ENCODE peak calls at places on chromosomes 1 and 21, in five cellular contexts. One of them, this sample, is unnamed.

GRCh38 chr1:239593527-239593926 is 207.2 kb downstream of the CHRM3 start:
- DNase-seq in heart left ventricle: no peak
- DNase-seq in sigmoid colon: no peak
- DNase-seq in ovary: no peak
- DNase-seq in breast epithelium: no peak
- DNase-seq in this sample: peak

GRCh38 chr1:155981266-155982088 is 3.1 kb upstream of the ARHGEF2 start:
- DNase-seq in heart left ventricle: no peak
- DNase-seq in breast epithelium: no peak
- DNase-seq in ovary: no peak
- DNase-seq in sigmoid colon: peak
- DNase-seq in this sample: peak

GRCh38 chr1:25608488-25609178 is 8.0 kb upstream of the MAN1C1 start:
- DNase-seq in breast epithelium: peak
- DNase-seq in sigmoid colon: peak
- DNase-seq in ovary: peak
- DNase-seq in heart left ventricle: peak
- DNase-seq in this sample: peak

GRCh38 chr1:241847796-241848668 is at the start of gene EXO1:
- DNase-seq in sigmoid colon: peak
- DNase-seq in heart left ventricle: peak
- DNase-seq in breast epithelium: peak
- DNase-seq in ovary: peak
- DNase-seq in this sample: peak

GRCh38 chr1:158112994-158113758 is 67.5 kb upstream of the CD1D start:
- DNase-seq in breast epithelium: no peak
- DNase-seq in heart left ventricle: no peak
- DNase-seq in sigmoid colon: no peak
- DNase-seq in ovary: no peak
- DNase-seq in this sample: peak

GRCh38 chr1:161073474-161074121 is 3.9 kb upstream of the ARHGAP30 start:
- DNase-seq in heart left ventricle: no peak
- DNase-seq in sigmoid colon: no peak
- DNase-seq in breast epithelium: no peak
- DNase-seq in ovary: no peak
- DNase-seq in this sample: peak

GRCh38 chr21:44749759-44750674 is 38.6 kb upstream of the TSPEAR start:
- DNase-seq in breast epithelium: no peak
- DNase-seq in heart left ventricle: no peak
- DNase-seq in ovary: no peak
- DNase-seq in sigmoid colon: no peak
- DNase-seq in this sample: no peak

GRCh38 chr1:59985901-59986735 is 59.5 kb upstream of the CYP2J2 start:
- DNase-seq in breast epithelium: no peak
- DNase-seq in heart left ventricle: no peak
- DNase-seq in sigmoid colon: no peak
- DNase-seq in ovary: no peak
- DNase-seq in this sample: no peak

GRCh38 chr1:93051961-93052360 is 27.1 kb upstream of the MTF2 start:
- DNase-seq in ovary: no peak
- DNase-seq in breast epithelium: no peak
- DNase-seq in heart left ventricle: no peak
- DNase-seq in sigmoid colon: no peak
- DNase-seq in this sample: no peak

GRCh38 chr1:165884690-165885304 is 57.4 kb downstream of the UCK2 start:
- DNase-seq in heart left ventricle: no peak
- DNase-seq in ovary: no peak
- DNase-seq in breast epithelium: no peak
- DNase-seq in sigmoid colon: no peak
- DNase-seq in this sample: no peak

GRCh38 chr1:40020447-40021085 is 20.0 kb upstream of the CAP1 start:
- DNase-seq in breast epithelium: no peak
- DNase-seq in sigmoid colon: no peak
- DNase-seq in ovary: no peak
- DNase-seq in heart left ventricle: no peak
- DNase-seq in this sample: no peak

GRCh38 chr1:219174672-219175564 is 1.2 kb downstream of the LYPLAL1 start:
- DNase-seq in ovary: peak
- DNase-seq in breast epithelium: peak
- DNase-seq in sigmoid colon: no peak
- DNase-seq in heart left ventricle: no peak
- DNase-seq in this sample: peak

GRCh38 chr1:49060766-49061165 is 284.1 kb upstream of the BEND5 start:
- DNase-seq in breast epithelium: no peak
- DNase-seq in ovary: no peak
- DNase-seq in sigmoid colon: no peak
- DNase-seq in heart left ventricle: no peak
- DNase-seq in this sample: no peak

GRCh38 chr1:86352096-86352495 is 44.0 kb downstream of the ODF2L start:
- DNase-seq in ovary: no peak
- DNase-seq in breast epithelium: no peak
- DNase-seq in sigmoid colon: no peak
- DNase-seq in heart left ventricle: no peak
- DNase-seq in this sample: no peak

GRCh38 chr1:234515821-234516241 is 36.9 kb upstream of the TARBP1 start:
- DNase-seq in sigmoid colon: no peak
- DNase-seq in heart left ventricle: no peak
- DNase-seq in ovary: no peak
- DNase-seq in breast epithelium: no peak
- DNase-seq in this sample: no peak

GRCh38 chr1:98203461-98203860 is 282.6 kb upstream of the DPYD start:
- DNase-seq in ovary: no peak
- DNase-seq in breast epithelium: no peak
- DNase-seq in heart left ventricle: no peak
- DNase-seq in sigmoid colon: no peak
- DNase-seq in this sample: no peak

DNA sequence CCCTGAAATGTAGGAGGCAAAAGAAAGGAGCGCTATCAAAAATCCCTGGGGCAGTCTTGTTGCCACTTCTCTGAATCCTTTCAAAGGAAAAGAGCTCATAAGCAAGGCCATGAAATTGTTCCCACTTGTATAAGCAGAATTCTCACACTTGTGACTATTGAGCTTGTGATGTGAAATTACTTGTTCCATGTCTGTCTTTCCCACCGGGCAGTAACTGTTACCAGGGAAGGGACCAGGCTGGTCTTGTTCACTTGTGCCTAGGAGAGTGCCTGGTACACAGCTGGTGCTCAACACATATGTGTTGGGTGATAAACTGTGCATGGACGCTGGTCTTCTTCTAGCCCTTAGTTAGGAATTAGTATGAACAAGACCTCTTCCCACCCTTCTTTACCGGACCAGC is 150.6 kb downstream of the CDC7 start:
- DNase-seq in sigmoid colon: no peak
- DNase-seq in heart left ventricle: no peak
- DNase-seq in ovary: no peak
- DNase-seq in breast epithelium: no peak
- DNase-seq in this sample: no peak
- H3K27ac ChIP-seq in sigmoid colon: peak
- H3K27ac ChIP-seq in heart left ventricle: peak
- H3K27ac ChIP-seq in ovary: peak
- H3K27ac ChIP-seq in breast epithelium: peak
- H3K27ac ChIP-seq in this sample: peak

GRCh38 chr1:151606867-151607266 is 5.0 kb upstream of the SNX27 start:
- DNase-seq in sigmoid colon: no peak
- DNase-seq in breast epithelium: no peak
- DNase-seq in heart left ventricle: no peak
- DNase-seq in ovary: no peak
- DNase-seq in this sample: peak
- H3K27ac ChIP-seq in sigmoid colon: no peak
- H3K27ac ChIP-seq in breast epithelium: no peak
- H3K27ac ChIP-seq in heart left ventricle: no peak
- H3K27ac ChIP-seq in ovary: no peak
- H3K27ac ChIP-seq in this sample: peak

DNA sequence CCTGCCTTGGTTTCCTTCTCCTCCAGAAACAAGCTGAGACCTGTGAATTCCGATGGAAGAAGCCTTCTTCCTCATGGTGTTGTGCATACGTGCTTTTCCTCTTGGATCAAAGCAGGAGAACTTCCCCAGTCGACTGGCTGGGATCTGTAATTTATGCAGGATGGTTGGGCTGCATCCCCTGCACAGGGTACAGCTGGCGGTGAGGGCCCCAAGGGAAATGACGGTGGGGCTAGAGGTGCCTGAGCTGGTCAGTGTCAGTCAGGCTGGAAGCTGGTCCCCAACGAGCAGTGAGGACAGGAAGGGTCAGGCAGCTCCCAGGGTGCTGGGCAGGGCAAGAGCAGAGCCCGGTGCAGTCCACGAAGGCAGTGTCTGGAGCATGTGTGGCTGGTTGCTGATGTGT is 106.7 kb downstream of the CNIH3 start:
- DNase-seq in sigmoid colon: no peak
- DNase-seq in breast epithelium: no peak
- DNase-seq in ovary: no peak
- DNase-seq in heart left ventricle: no peak
- DNase-seq in this sample: no peak
- H3K27ac ChIP-seq in sigmoid colon: no peak
- H3K27ac ChIP-seq in breast epithelium: no peak
- H3K27ac ChIP-seq in ovary: no peak
- H3K27ac ChIP-seq in heart left ventricle: no peak
- H3K27ac ChIP-seq in this sample: no peak

GRCh38 chr1:178057863-178058576 is 35.9 kb upstream of the RASAL2 start:
- DNase-seq in heart left ventricle: peak
- DNase-seq in sigmoid colon: peak
- DNase-seq in ovary: peak
- DNase-seq in breast epithelium: no peak
- DNase-seq in this sample: no peak

GRCh38 chr1:178064191-178064821 is 29.6 kb upstream of the RASAL2 start:
- DNase-seq in breast epithelium: no peak
- DNase-seq in ovary: no peak
- DNase-seq in sigmoid colon: no peak
- DNase-seq in heart left ventricle: no peak
- DNase-seq in this sample: no peak

GRCh38 chr1:178057131-178057765 is 36.7 kb upstream of the RASAL2 start:
- DNase-seq in heart left ventricle: peak
- DNase-seq in sigmoid colon: no peak
- DNase-seq in ovary: no peak
- DNase-seq in breast epithelium: no peak
- DNase-seq in this sample: peak

GRCh38 chr1:178061632-178062031 is 32.3 kb upstream of the RASAL2 start:
- DNase-seq in ovary: no peak
- DNase-seq in heart left ventricle: no peak
- DNase-seq in breast epithelium: no peak
- DNase-seq in sigmoid colon: no peak
- DNase-seq in this sample: peak

GRCh38 chr1:178060789-178061556 is 32.9 kb upstream of the RASAL2 start:
- DNase-seq in heart left ventricle: peak
- DNase-seq in sigmoid colon: no peak
- DNase-seq in breast epithelium: no peak
- DNase-seq in ovary: no peak
- DNase-seq in this sample: no peak
- H3K27ac ChIP-seq in heart left ventricle: peak
- H3K27ac ChIP-seq in sigmoid colon: peak
- H3K27ac ChIP-seq in breast epithelium: peak
- H3K27ac ChIP-seq in ovary: no peak
- H3K27ac ChIP-seq in this sample: no peak

GRCh38 chr1:181155339-181155738 is 66.8 kb downstream of the IER5 start:
- DNase-seq in sigmoid colon: no peak
- DNase-seq in breast epithelium: no peak
- DNase-seq in heart left ventricle: no peak
- DNase-seq in ovary: no peak
- DNase-seq in this sample: no peak

GRCh38 chr1:181151378-181152326 is 63.2 kb downstream of the IER5 start:
- DNase-seq in sigmoid colon: peak
- DNase-seq in breast epithelium: no peak
- DNase-seq in ovary: no peak
- DNase-seq in heart left ventricle: peak
- DNase-seq in this sample: peak

GRCh38 chr1:181152892-181153633 is 64.6 kb downstream of the IER5 start:
- DNase-seq in ovary: peak
- DNase-seq in sigmoid colon: peak
- DNase-seq in heart left ventricle: peak
- DNase-seq in breast epithelium: peak
- DNase-seq in this sample: peak

GRCh38 chr1:181150842-181151241 is 62.3 kb downstream of the IER5 start:
- DNase-seq in sigmoid colon: peak
- DNase-seq in ovary: no peak
- DNase-seq in breast epithelium: no peak
- DNase-seq in heart left ventricle: no peak
- DNase-seq in this sample: no peak

DNA sequence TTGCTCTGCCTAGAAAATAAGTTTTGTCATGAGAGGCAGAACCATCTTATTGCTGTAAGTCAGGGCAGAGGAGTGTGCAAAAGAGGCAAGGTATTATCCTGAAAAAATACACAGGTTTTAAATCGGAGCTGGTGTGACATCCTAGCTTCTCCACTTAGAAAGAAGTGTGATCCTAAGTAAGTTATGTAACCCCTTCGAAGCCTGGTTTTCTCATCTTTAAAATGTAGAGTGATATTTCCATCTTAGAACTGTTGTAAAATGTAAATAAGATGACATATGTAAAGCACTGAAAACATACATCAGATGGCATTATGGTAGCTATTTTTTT is 65.1 kb downstream of the IER5 start:
- DNase-seq in sigmoid colon: no peak
- DNase-seq in heart left ventricle: no peak
- DNase-seq in breast epithelium: no peak
- DNase-seq in ovary: no peak
- DNase-seq in this sample: no peak
- H3K27ac ChIP-seq in sigmoid colon: peak
- H3K27ac ChIP-seq in heart left ventricle: peak
- H3K27ac ChIP-seq in breast epithelium: peak
- H3K27ac ChIP-seq in ovary: peak
- H3K27ac ChIP-seq in this sample: peak

DNA sequence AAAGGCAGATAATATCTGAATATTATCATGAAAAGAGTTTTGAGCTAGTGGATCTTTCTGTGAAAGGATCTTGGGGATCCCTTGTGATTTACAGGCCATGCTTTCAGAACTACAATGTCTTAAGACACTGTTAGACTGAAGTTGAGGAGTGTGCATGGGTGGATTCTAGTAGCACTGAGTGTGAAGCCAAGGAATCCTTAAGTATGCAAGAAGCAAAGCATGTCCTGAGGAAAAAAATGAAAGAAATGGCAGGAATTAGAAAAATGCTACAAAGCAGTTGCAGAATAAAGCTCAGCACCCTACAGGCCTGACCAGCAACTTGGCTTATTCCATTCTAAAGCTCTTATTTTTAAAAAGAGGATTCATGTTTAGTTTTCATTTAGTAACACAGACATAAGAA is 11.9 kb downstream of the STX6 start:
- DNase-seq in breast epithelium: no peak
- DNase-seq in heart left ventricle: no peak
- DNase-seq in ovary: no peak
- DNase-seq in sigmoid colon: no peak
- DNase-seq in this sample: no peak
- H3K27ac ChIP-seq in breast epithelium: no peak
- H3K27ac ChIP-seq in heart left ventricle: no peak
- H3K27ac ChIP-seq in ovary: no peak
- H3K27ac ChIP-seq in sigmoid colon: no peak
- H3K27ac ChIP-seq in this sample: no peak

GRCh38 chr1:207342351-207342750 is 20.9 kb downstream of the CD55 start:
- DNase-seq in heart left ventricle: no peak
- DNase-seq in sigmoid colon: no peak
- DNase-seq in ovary: no peak
- DNase-seq in breast epithelium: no peak
- DNase-seq in this sample: no peak
- H3K27ac ChIP-seq in heart left ventricle: no peak
- H3K27ac ChIP-seq in sigmoid colon: no peak
- H3K27ac ChIP-seq in ovary: no peak
- H3K27ac ChIP-seq in breast epithelium: no peak
- H3K27ac ChIP-seq in this sample: no peak